ENCODE peak calls at places on chromosomes 16 and 17, in four cellular contexts. V is RWPE1, K is cardiac fibroblast, W is hippocampal formation. G is an unnamed sample.

GRCh38 chr16:75620326-75621169 is 2.5 kb downstream of the ADAT1 start:
- DNase-seq in W (no peak), K (no peak), V (no peak), G (no peak)

GRCh38 chr17:48610282-48611211 is at the start of gene HOXB7:
- DNase-seq in W (no peak), K (no peak), V (peak), G (no peak)

GRCh38 chr17:50861822-50862528 is 4.2 kb downstream of the TOB1 start:
- DNase-seq in W (no peak), K (no peak), V (no peak), G (no peak)

GRCh38 chr16:49484454-49484853 is 110.8 kb downstream of the C16orf78 start:
- DNase-seq in K (peak), W (no peak), V (peak), G (no peak)

GRCh38 chr16:50096791-50097190 is 31.0 kb downstream of the HEATR3 start:
- DNase-seq in V (no peak), W (no peak), K (peak), G (peak)

GRCh38 chr17:12256380-12256995 is 235.8 kb downstream of the MAP2K4 start:
- DNase-seq in K (peak), V (peak), W (no peak), G (peak)

GRCh38 chr16:49493836-49494235 is 120.2 kb downstream of the C16orf78 start:
- DNase-seq in K (no peak), W (no peak), V (no peak), G (no peak)

GRCh38 chr17:76872221-76872873 is 4.1 kb downstream of the MGAT5B start:
- DNase-seq in V (peak), K (peak), W (no peak), G (peak)

GRCh38 chr17:1164935-1165556 is 14.7 kb downstream of the ABR start:
- DNase-seq in K (no peak), W (no peak), V (no peak), G (no peak)

GRCh38 chr16:78072275-78072674 is 27.2 kb upstream of the WWOX start:
- DNase-seq in V (peak), K (no peak), W (no peak), G (no peak)

GRCh38 chr17:45092932-45093430 is 31.9 kb downstream of the NMT1 start:
- DNase-seq in W (peak), V (peak), K (peak), G (peak)

GRCh38 chr17:7656958-7657715 is 6.4 kb downstream of the ATP1B2 start:
- DNase-seq in W (peak), V (no peak), K (no peak), G (no peak)

GRCh38 chr17:142102-142661 is 4.8 kb downstream of the SCGB1C2 start:
- DNase-seq in K (peak), V (peak), W (no peak), G (peak)

GRCh38 chr17:34596897-34597296 is 17.5 kb downstream of the TMEM132E start:
- DNase-seq in K (no peak), V (no peak), W (no peak), G (no peak)

GRCh38 chr17:75691371-75692290 is 24.5 kb downstream of the SAP30BP start:
- DNase-seq in V (no peak), K (peak), W (peak), G (peak)